ENCODE peak calls at places on chromosomes 4 and X, in five cellular contexts. One of them, this sample, is unnamed.

GRCh38 chr4:182432819-182433218 is 189.6 kb downstream of the TENM3 start:
- DNase-seq in aorta: no peak
- DNase-seq in amygdala: no peak
- DNase-seq in mesothelial cell of epicardium: no peak
- DNase-seq in activated naive CD4-positive, alpha-beta T cell treated with anti-CD3 and anti-CD28 coated beads, Interleukin-2, amount 50 U/mL, for 16 hours: no peak
- DNase-seq in this sample: no peak

GRCh38 chr4:54165438-54165837 is 63.7 kb upstream of the PDGFRA start:
- DNase-seq in aorta: no peak
- DNase-seq in activated naive CD4-positive, alpha-beta T cell treated with anti-CD3 and anti-CD28 coated beads, Interleukin-2, amount 50 U/mL, for 16 hours: no peak
- DNase-seq in amygdala: no peak
- DNase-seq in mesothelial cell of epicardium: no peak
- DNase-seq in this sample: no peak

GRCh38 chrX:154396948-154397887 is 959 bp upstream of the RPL10 start:
- DNase-seq in aorta: peak; percentile 92
- DNase-seq in activated naive CD4-positive, alpha-beta T cell treated with anti-CD3 and anti-CD28 coated beads, Interleukin-2, amount 50 U/mL, for 16 hours: peak; percentile 70
- DNase-seq in mesothelial cell of epicardium: peak; percentile 62
- DNase-seq in amygdala: no peak
- DNase-seq in this sample: peak; percentile 71

GRCh38 chrX:128460835-128461234 is 408.6 kb upstream of the ACTRT1 start:
- DNase-seq in activated naive CD4-positive, alpha-beta T cell treated with anti-CD3 and anti-CD28 coated beads, Interleukin-2, amount 50 U/mL, for 16 hours: no peak
- DNase-seq in aorta: no peak
- DNase-seq in mesothelial cell of epicardium: no peak
- DNase-seq in amygdala: no peak
- DNase-seq in this sample: no peak

GRCh38 chr4:37434469-37434868 is 189.9 kb downstream of the NWD2 start:
- DNase-seq in activated naive CD4-positive, alpha-beta T cell treated with anti-CD3 and anti-CD28 coated beads, Interleukin-2, amount 50 U/mL, for 16 hours: no peak
- DNase-seq in mesothelial cell of epicardium: no peak
- DNase-seq in aorta: no peak
- DNase-seq in amygdala: no peak
- DNase-seq in this sample: no peak

GRCh38 chrX:101450951-101451350 is 34.3 kb upstream of the ARMCX4 start:
- DNase-seq in amygdala: no peak
- DNase-seq in mesothelial cell of epicardium: no peak
- DNase-seq in aorta: no peak
- DNase-seq in activated naive CD4-positive, alpha-beta T cell treated with anti-CD3 and anti-CD28 coated beads, Interleukin-2, amount 50 U/mL, for 16 hours: no peak
- DNase-seq in this sample: no peak

GRCh38 chr4:179398414-179398813 is 1956.2 kb upstream of the AGA start:
- DNase-seq in mesothelial cell of epicardium: no peak
- DNase-seq in amygdala: no peak
- DNase-seq in activated naive CD4-positive, alpha-beta T cell treated with anti-CD3 and anti-CD28 coated beads, Interleukin-2, amount 50 U/mL, for 16 hours: no peak
- DNase-seq in aorta: no peak
- DNase-seq in this sample: no peak

GRCh38 chr4:22343606-22344005 is 172.3 kb downstream of the ADGRA3 start:
- DNase-seq in mesothelial cell of epicardium: no peak
- DNase-seq in activated naive CD4-positive, alpha-beta T cell treated with anti-CD3 and anti-CD28 coated beads, Interleukin-2, amount 50 U/mL, for 16 hours: no peak
- DNase-seq in amygdala: no peak
- DNase-seq in aorta: no peak
- DNase-seq in this sample: no peak

GRCh38 chrX:140425712-140426395 is 79.0 kb downstream of the SOX3 start:
- DNase-seq in amygdala: no peak
- DNase-seq in activated naive CD4-positive, alpha-beta T cell treated with anti-CD3 and anti-CD28 coated beads, Interleukin-2, amount 50 U/mL, for 16 hours: no peak
- DNase-seq in aorta: no peak
- DNase-seq in mesothelial cell of epicardium: no peak
- DNase-seq in this sample: no peak

GRCh38 chrX:39613997-39614679 is 483.6 kb downstream of the BCOR start:
- DNase-seq in aorta: no peak
- DNase-seq in mesothelial cell of epicardium: no peak
- DNase-seq in activated naive CD4-positive, alpha-beta T cell treated with anti-CD3 and anti-CD28 coated beads, Interleukin-2, amount 50 U/mL, for 16 hours: peak; percentile 82
- DNase-seq in amygdala: no peak
- DNase-seq in this sample: peak; percentile 73

GRCh38 chr4:168374772-168375523 is 56.4 kb upstream of the DDX60 start:
- DNase-seq in amygdala: no peak
- DNase-seq in aorta: no peak
- DNase-seq in activated naive CD4-positive, alpha-beta T cell treated with anti-CD3 and anti-CD28 coated beads, Interleukin-2, amount 50 U/mL, for 16 hours: no peak
- DNase-seq in mesothelial cell of epicardium: no peak
- DNase-seq in this sample: no peak

GRCh38 chr4:171813195-171813955 is at the start of gene GALNTL6:
- DNase-seq in aorta: peak; percentile 72
- DNase-seq in amygdala: no peak
- DNase-seq in mesothelial cell of epicardium: peak; percentile 54
- DNase-seq in activated naive CD4-positive, alpha-beta T cell treated with anti-CD3 and anti-CD28 coated beads, Interleukin-2, amount 50 U/mL, for 16 hours: no peak
- DNase-seq in this sample: no peak

GRCh38 chr4:78885598-78885997 is 53.6 kb downstream of the PAQR3 start:
- DNase-seq in aorta: no peak
- DNase-seq in amygdala: no peak
- DNase-seq in activated naive CD4-positive, alpha-beta T cell treated with anti-CD3 and anti-CD28 coated beads, Interleukin-2, amount 50 U/mL, for 16 hours: no peak
- DNase-seq in mesothelial cell of epicardium: no peak
- DNase-seq in this sample: no peak

GRCh38 chr4:139550724-139551429 is 5.1 kb downstream of the SETD7 start:
- DNase-seq in amygdala: no peak
- DNase-seq in activated naive CD4-positive, alpha-beta T cell treated with anti-CD3 and anti-CD28 coated beads, Interleukin-2, amount 50 U/mL, for 16 hours: no peak
- DNase-seq in mesothelial cell of epicardium: no peak
- DNase-seq in aorta: no peak
- DNase-seq in this sample: no peak

GRCh38 chrX:581717-582116 is 48.9 kb upstream of the SHOX start:
- DNase-seq in amygdala: no peak
- DNase-seq in mesothelial cell of epicardium: no peak
- DNase-seq in aorta: no peak
- DNase-seq in activated naive CD4-positive, alpha-beta T cell treated with anti-CD3 and anti-CD28 coated beads, Interleukin-2, amount 50 U/mL, for 16 hours: no peak
- DNase-seq in this sample: no peak

GRCh38 chrX:111040377-111041017 is 55.5 kb upstream of the PAK3 start:
- DNase-seq in aorta: no peak
- DNase-seq in mesothelial cell of epicardium: no peak
- DNase-seq in activated naive CD4-positive, alpha-beta T cell treated with anti-CD3 and anti-CD28 coated beads, Interleukin-2, amount 50 U/mL, for 16 hours: no peak
- DNase-seq in amygdala: no peak
- DNase-seq in this sample: no peak

GRCh38 chrX:51641421-51642021 is 22.8 kb upstream of the CENPVL3 start:
- DNase-seq in aorta: no peak
- DNase-seq in amygdala: no peak
- DNase-seq in activated naive CD4-positive, alpha-beta T cell treated with anti-CD3 and anti-CD28 coated beads, Interleukin-2, amount 50 U/mL, for 16 hours: no peak
- DNase-seq in mesothelial cell of epicardium: no peak
- DNase-seq in this sample: no peak

This sample was measured in stimulated activated CD4-positive, alpha-beta T cell treated with anti-CD3 and anti-CD28 coated beads, Interleukin-4, amount 100 ng/mL, for 1 hour.